ENCODE peak calls at places on chromosome 3, in seven cellular contexts. Q is hepatocyte, B is H9, M is PC-9, I is Panc1, P is fibroblast of lung, C is ovary. W is an unnamed sample.
A peak's percentile ranks its signal among the peaks of the same experiment; 100 is the strongest.

GRCh38 chr3:157475921-157476395 is 27.3 kb downstream of the VEPH1 start:
- DNase-seq in Q (no peak), B (no peak), M (no peak), I (no peak), P (peak; percentile 87), C (no peak), W (peak; percentile 45)

GRCh38 chr3:17151598-17152373 is 267.0 kb downstream of the PLCL2 start:
- DNase-seq in Q (no peak), B (no peak), M (no peak), I (no peak), P (no peak), C (no peak), W (no peak)

GRCh38 chr3:52229656-52230055 is 4.2 kb upstream of the TLR9 start:
- DNase-seq in Q (no peak), B (peak; percentile 20), M (no peak), I (no peak), P (no peak), C (no peak), W (no peak)

GRCh38 chr3:62143843-62144450 is 229.4 kb downstream of the FEZF2 start:
- DNase-seq in Q (no peak), B (no peak), M (no peak), I (no peak), P (no peak), C (no peak), W (no peak)

GRCh38 chr3:71646971-71647370 is 63.4 kb upstream of the FOXP1 start:
- DNase-seq in Q (no peak), B (no peak), M (no peak), I (no peak), P (peak; percentile 31), C (no peak), W (no peak)

GRCh38 chr3:167032267-167032876 is 347.7 kb downstream of the ZBBX start:
- DNase-seq in Q (peak; percentile 81), B (no peak), M (peak; percentile 31), I (peak; percentile 12), P (peak; percentile 61), C (no peak), W (peak; percentile 41)

GRCh38 chr3:99066863-99067262 is 165.4 kb upstream of the DCBLD2 start:
- DNase-seq in Q (no peak), B (no peak), M (no peak), I (no peak), P (no peak), C (no peak), W (no peak)

GRCh38 chr3:155070316-155070715 is 9.8 kb upstream of the MME start:
- DNase-seq in Q (no peak), B (no peak), M (no peak), I (no peak), P (peak; percentile 25), C (no peak), W (no peak)

GRCh38 chr3:134148534-134148933 is 102.1 kb downstream of the RYK start:
- DNase-seq in Q (no peak), B (no peak), M (no peak), I (no peak), P (peak; percentile 14), C (no peak), W (no peak)

GRCh38 chr3:65400893-65401292 is 637.8 kb downstream of the MAGI1 start:
- DNase-seq in Q (no peak), B (no peak), M (no peak), I (no peak), P (no peak), C (no peak), W (no peak)

GRCh38 chr3:162569314-162569713 is 1072.7 kb downstream of the OTOL1 start:
- DNase-seq in Q (peak; percentile 32), B (no peak), M (no peak), I (no peak), P (no peak), C (no peak), W (no peak)

GRCh38 chr3:131812433-131812832 is 222.4 kb downstream of the CPNE4 start:
- DNase-seq in Q (no peak), B (no peak), M (no peak), I (no peak), P (no peak), C (no peak), W (no peak)

GRCh38 chr3:126208618-126209256 is 28.4 kb upstream of the ALDH1L1 start:
- DNase-seq in Q (peak; percentile 54), B (no peak), M (peak; percentile 95), I (no peak), P (peak; percentile 87), C (peak; percentile 53), W (peak; percentile 80)

GRCh38 chr3:12473503-12473902 is 10.8 kb upstream of the TSEN2 start:
- DNase-seq in Q (no peak), B (no peak), M (no peak), I (no peak), P (no peak), C (no peak), W (no peak)

GRCh38 chr3:31576521-31576920 is 43.8 kb downstream of the STT3B start:
- DNase-seq in Q (no peak), B (no peak), M (no peak), I (no peak), P (no peak), C (no peak), W (no peak)

GRCh38 chr3:31575448-31575847 is 42.7 kb downstream of the STT3B start:
- DNase-seq in Q (no peak), B (no peak), M (no peak), I (no peak), P (no peak), C (no peak), W (no peak)

GRCh38 chr3:31571325-31571724 is 38.6 kb downstream of the STT3B start:
- DNase-seq in Q (no peak), B (no peak), M (no peak), I (no peak), P (no peak), C (no peak), W (no peak)

GRCh38 chr3:31572605-31573459 is 40.1 kb downstream of the STT3B start:
- DNase-seq in Q (no peak), B (no peak), M (no peak), I (no peak), P (no peak), C (no peak), W (no peak)

GRCh38 chr3:31573460-31573779 is 40.7 kb downstream of the STT3B start:
- DNase-seq in Q (no peak), B (no peak), M (no peak), I (no peak), P (no peak), C (no peak), W (no peak)
- TF ChIP-seq CTCF in Q (no peak), B (no peak), M (no peak), I (no peak), P (no peak), C (no peak), W (no peak)

DNA sequence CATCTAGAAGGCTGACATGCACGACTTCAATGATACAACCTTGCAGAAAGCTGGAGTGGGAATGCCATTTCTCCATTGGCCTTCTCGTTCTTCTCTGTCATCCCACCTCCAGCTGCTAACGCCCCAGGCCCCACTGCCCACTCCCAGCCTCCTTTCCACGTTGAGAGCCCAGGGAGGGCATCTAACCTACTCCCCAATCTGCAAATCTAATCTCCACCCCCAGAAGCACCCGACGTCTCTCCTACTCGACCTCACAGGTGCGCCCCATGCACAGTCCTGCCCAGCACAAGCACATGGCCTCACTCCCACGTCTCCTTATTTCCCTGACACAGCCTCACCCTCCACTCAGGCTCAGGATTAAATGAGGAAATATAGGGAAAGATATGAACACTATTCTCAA is 33.4 kb downstream of the IL12A start:
- DNase-seq in Q (no peak), B (no peak), M (no peak), I (no peak), P (no peak), C (no peak), W (no peak)
- H3K9me3 ChIP-seq in Q (no peaks in the 10 kb centered on the region), B (no peaks in the 10 kb centered on the region), M (no peaks in the 10 kb centered on the region), I (no peaks in the 10 kb centered on the region), P (no peaks in the 10 kb centered on the region), C (no peaks in the 10 kb centered on the region), W (no peaks in the 10 kb centered on the region)

GRCh38 chr3:84962460-84962859 is 3.7 kb downstream of the CADM2 start:
- DNase-seq in Q (no peak), B (no peak), M (no peak), I (no peak), P (no peak), C (no peak), W (no peak)

GRCh38 chr3:84961492-84962255 is 2.9 kb downstream of the CADM2 start:
- DNase-seq in Q (no peak), B (no peak), M (no peak), I (no peak), P (no peak), C (no peak), W (no peak)

GRCh38 chr3:84963137-84963536 is 4.3 kb downstream of the CADM2 start:
- DNase-seq in Q (no peak), B (no peak), M (no peak), I (no peak), P (no peak), C (no peak), W (no peak)

GRCh38 chr3:84967767-84968581 is 9.2 kb downstream of the CADM2 start:
- DNase-seq in Q (no peak), B (no peak), M (no peak), I (no peak), P (peak; percentile 21), C (no peak), W (no peak)

GRCh38 chr3:84965141-84965540 is 6.4 kb downstream of the CADM2 start:
- DNase-seq in Q (no peak), B (peak; percentile 78), M (peak; percentile 12), I (no peak), P (peak; percentile 7), C (no peak), W (no peak)
- TF ChIP-seq CTCF in Q (no peak), B (no peak), M (no peak), I (peak; percentile 34), P (no peak), C (no peak), W (no peak)

GRCh38 chr3:177752841-177753240 is 555.6 kb upstream of the TBL1XR1 start:
- DNase-seq in Q (no peak), B (no peak), M (no peak), I (no peak), P (no peak), C (no peak), W (no peak)

GRCh38 chr3:177754508-177754921 is 557.2 kb upstream of the TBL1XR1 start:
- DNase-seq in Q (no peak), B (no peak), M (no peak), I (no peak), P (peak; percentile 89), C (no peak), W (no peak)

GRCh38 chr3:177753498-177754155 is 556.3 kb upstream of the TBL1XR1 start:
- DNase-seq in Q (no peak), B (no peak), M (no peak), I (no peak), P (peak; percentile 48), C (peak; percentile 81), W (no peak)

GRCh38 chr3:177760803-177761202 is 563.5 kb upstream of the TBL1XR1 start:
- DNase-seq in Q (no peak), B (no peak), M (no peak), I (no peak), P (peak; percentile 88), C (no peak), W (no peak)

GRCh38 chr3:177758131-177758530 is 560.8 kb upstream of the TBL1XR1 start:
- DNase-seq in Q (no peak), B (no peak), M (no peak), I (no peak), P (no peak), C (no peak), W (no peak)
- H3K9me3 ChIP-seq in Q (no peaks in the 10 kb centered on the region), B (peaks cover 8% of the 10 kb centered on the region), M (peaks cover 29% of the 10 kb centered on the region), I (no peaks in the 10 kb centered on the region), P (no peaks in the 10 kb centered on the region), C (no peaks in the 10 kb centered on the region), W (peaks cover 7% of the 10 kb centered on the region)

GRCh38 chr3:141442421-141442820 is 44.4 kb upstream of the RASA2 start:
- DNase-seq in Q (no peak), B (no peak), M (no peak), I (no peak), P (no peak), C (no peak), W (no peak)
- TF ChIP-seq CTCF in Q (no peak), B (no peak), M (no peak), I (no peak), P (no peak), C (no peak), W (no peak)